ENCODE peak calls at places on chromosomes 13 and 19, in ten cellular contexts. W, L, N, R, F, D, Y, X, K and C are unnamed samples.

GRCh38 chr13:66341038-66341437 is 889.1 kb downstream of the PCDH9 start:
- DNase-seq in W (no peak), L (no peak), N (no peak), R (no peak), F (no peak), D (no peak), Y (no peak), X (peak), K (no peak), C (no peak)

GRCh38 chr13:96089749-96090239 is at the start of gene HS6ST3:
- DNase-seq in W (no peak), L (no peak), N (peak), R (peak), F (no peak), D (no peak), Y (peak), X (peak), K (peak), C (peak)

GRCh38 chr13:71242191-71242590 is 624.8 kb downstream of the DACH1 start:
- DNase-seq in W (no peak), L (no peak), N (no peak), R (peak), F (no peak), D (peak), Y (no peak), X (no peak), K (no peak), C (no peak)

GRCh38 chr19:28881616-28882015 is 331.3 kb downstream of the UQCRFS1 start:
- DNase-seq in W (no peak), L (no peak), N (no peak), R (no peak), F (no peak), D (no peak), Y (no peak), X (no peak), K (no peak), C (no peak)

GRCh38 chr19:510606-511100 is 3.4 kb downstream of the TPGS1 start:
- DNase-seq in W (peak), L (peak), N (peak), R (peak), F (peak), D (peak), Y (peak), X (peak), K (peak), C (peak)

GRCh38 chr19:49555600-49556411 is 24.6 kb downstream of the NOSIP start:
- DNase-seq in W (peak), L (no peak), N (peak), R (no peak), F (no peak), D (peak), Y (no peak), X (peak), K (peak), C (no peak)

GRCh38 chr19:35757231-35757748 is 461 bp upstream of the HSPB6 start:
- DNase-seq in W (no peak), L (no peak), N (no peak), R (peak), F (peak), D (no peak), Y (peak), X (peak), K (peak), C (no peak)

GRCh38 chr13:50561774-50562173 is 281.7 kb downstream of the DLEU7 start:
- DNase-seq in W (no peak), L (no peak), N (no peak), R (no peak), F (no peak), D (no peak), Y (no peak), X (no peak), K (no peak), C (no peak)

GRCh38 chr13:55244991-55245644 is 1895.6 kb upstream of the PRR20A start:
- DNase-seq in W (no peak), L (peak), N (peak), R (peak), F (no peak), D (no peak), Y (no peak), X (peak), K (no peak), C (no peak)

GRCh38 chr19:45125975-45126493 is 33.1 kb downstream of the PPP1R37 start:
- DNase-seq in W (peak), L (peak), N (peak), R (peak), F (peak), D (peak), Y (no peak), X (peak), K (peak), C (peak)

GRCh38 chr13:54705738-54706137 is 1677.1 kb downstream of the OLFM4 start:
- DNase-seq in W (no peak), L (no peak), N (no peak), R (no peak), F (no peak), D (no peak), Y (no peak), X (no peak), K (no peak), C (no peak)

GRCh38 chr19:17159466-17160393 is 55.4 kb upstream of the USE1 start:
- DNase-seq in W (no peak), L (no peak), N (no peak), R (no peak), F (peak), D (no peak), Y (no peak), X (peak), K (no peak), C (no peak)

GRCh38 chr13:33322474-33322827 is 36.9 kb upstream of the STARD13 start:
- DNase-seq in W (no peak), L (no peak), N (no peak), R (no peak), F (peak), D (no peak), Y (no peak), X (no peak), K (peak), C (no peak)

GRCh38 chr13:109790071-109790470 is 3.7 kb upstream of the IRS2 start:
- DNase-seq in W (no peak), L (no peak), N (no peak), R (no peak), F (no peak), D (no peak), Y (no peak), X (no peak), K (no peak), C (no peak)

GRCh38 chr13:47288546-47288945 is 391.7 kb upstream of the HTR2A start:
- DNase-seq in W (no peak), L (no peak), N (no peak), R (no peak), F (no peak), D (no peak), Y (no peak), X (no peak), K (no peak), C (no peak)

GRCh38 chr19:43691755-43692154 is 21.8 kb upstream of the PLAUR start:
- DNase-seq in W (no peak), L (no peak), N (peak), R (no peak), F (no peak), D (no peak), Y (no peak), X (no peak), K (no peak), C (no peak)

GRCh38 chr13:78701383-78701782 is 42.4 kb upstream of the OBI1 start:
- DNase-seq in W (no peak), L (no peak), N (no peak), R (no peak), F (no peak), D (no peak), Y (no peak), X (no peak), K (no peak), C (no peak)

GRCh38 chr13:97282705-97283104 is 60.6 kb downstream of the MBNL2 start:
- DNase-seq in W (no peak), L (no peak), N (no peak), R (no peak), F (no peak), D (no peak), Y (no peak), X (no peak), K (no peak), C (no peak)

GRCh38 chr19:3369337-3370213 is 3.2 kb downstream of the NFIC start:
- DNase-seq in W (no peak), L (no peak), N (no peak), R (no peak), F (peak), D (peak), Y (peak), X (peak), K (peak), C (no peak)

GRCh38 chr13:41563501-41564001 is 106.2 kb downstream of the RGCC start:
- DNase-seq in W (no peak), L (no peak), N (peak), R (no peak), F (peak), D (no peak), Y (peak), X (no peak), K (no peak), C (peak)

GRCh38 chr13:53784331-53784730 is 755.7 kb downstream of the OLFM4 start:
- DNase-seq in W (no peak), L (no peak), N (no peak), R (no peak), F (no peak), D (no peak), Y (no peak), X (no peak), K (no peak), C (no peak)